ENCODE peak calls at places on chromosomes 11 and 22, in four cellular contexts. N is HepG2, W is K562, Z is GM12878. P is an unnamed sample.

GRCh38 chr22:40819741-40820140 is 595 bp upstream of the SLC25A17 start:
- DNase-seq in N (no peak), W (no peak), Z (no peak), P (no peak)

GRCh38 chr22:50337262-50338041 is 5.7 kb upstream of the PPP6R2 start:
- DNase-seq in N (no peak), W (no peak), Z (no peak), P (no peak)

GRCh38 chr11:69109101-69109500 is 46.6 kb upstream of the SMIM38 start:
- DNase-seq in N (no peak), W (no peak), Z (no peak), P (no peak)

GRCh38 chr22:36862251-36863242 is 1.7 kb downstream of the NCF4 start:
- DNase-seq in N (no peak), W (no peak), Z (peak), P (no peak)

GRCh38 chr11:69726019-69726418 is 22.2 kb upstream of the FGF19 start:
- DNase-seq in N (no peak), W (no peak), Z (no peak), P (no peak)

GRCh38 chr11:19258651-19259230 is 18.0 kb upstream of the E2F8 start:
- DNase-seq in N (no peak), W (no peak), Z (no peak), P (no peak)

GRCh38 chr11:122981388-122982264 is at the start of gene BSX:
- DNase-seq in N (peak), W (peak), Z (no peak), P (peak)

GRCh38 chr11:47355283-47356128 is 3.0 kb upstream of the MYBPC3 start:
- DNase-seq in N (peak), W (peak), Z (no peak), P (peak)

GRCh38 chr22:36144886-36145541 is 15.5 kb downstream of the APOL3 start:
- DNase-seq in N (peak), W (no peak), Z (no peak), P (peak)

GRCh38 chr11:75598264-75598663 is 36.2 kb downstream of the SERPINH1 start:
- DNase-seq in N (no peak), W (no peak), Z (no peak), P (no peak)

GRCh38 chr11:113184498-113184897 is 129.9 kb upstream of the TTC12 start:
- DNase-seq in N (peak), W (no peak), Z (no peak), P (no peak)

GRCh38 chr11:71238285-71238875 is 14.0 kb downstream of the SHANK2 start:
- DNase-seq in N (no peak), W (no peak), Z (no peak), P (no peak)

GRCh38 chr22:26316732-26317131 is 112.3 kb upstream of the ASPHD2 start:
- DNase-seq in N (no peak), W (no peak), Z (no peak), P (no peak)

GRCh38 chr11:47399860-47400812 is 8.3 kb upstream of the SLC39A13 start:
- DNase-seq in N (no peak), W (peak), Z (no peak), P (no peak)

GRCh38 chr11:117819096-117820040 is 5.2 kb downstream of the FXYD2 start:
- DNase-seq in N (peak), W (peak), Z (no peak), P (peak)

GRCh38 chr11:126328938-126329643 is 25.2 kb downstream of the DCPS start:
- DNase-seq in N (no peak), W (no peak), Z (no peak), P (no peak)

GRCh38 chr22:36383110-36383581 is 4.6 kb downstream of the MYH9 start:
- DNase-seq in N (no peak), W (no peak), Z (peak), P (no peak)

GRCh38 chr11:78499971-78500370 is 74.7 kb downstream of the NARS2 start:
- DNase-seq in N (no peak), W (no peak), Z (no peak), P (no peak)

GRCh38 chr11:85098996-85099395 is 528.1 kb downstream of the DLG2 start:
- DNase-seq in N (no peak), W (no peak), Z (no peak), P (no peak)

GRCh38 chr11:102566112-102566511 is 35.6 kb upstream of the MMP7 start:
- DNase-seq in N (no peak), W (no peak), Z (no peak), P (no peak)

GRCh38 chr11:34680918-34681554 is 60.1 kb downstream of the EHF start:
- DNase-seq in N (peak), W (no peak), Z (no peak), P (no peak)

GRCh38 chr11:29124436-29124835 is 892.4 kb downstream of the KCNA4 start:
- DNase-seq in N (no peak), W (no peak), Z (no peak), P (no peak)

GRCh38 chr22:30903876-30904460 is 64.6 kb downstream of the MORC2 start:
- DNase-seq in N (no peak), W (peak), Z (no peak), P (peak)

GRCh38 chr11:36540998-36541397 is 26.8 kb upstream of the RAG1 start:
- DNase-seq in N (peak), W (no peak), Z (peak), P (no peak)

GRCh38 chr22:40679249-40679963 is at the start of gene MCHR1:
- DNase-seq in N (no peak), W (peak), Z (no peak), P (no peak)

GRCh38 chr22:37806409-37807338 is 1.1 kb upstream of the GCAT start:
- DNase-seq in N (peak), W (no peak), Z (no peak), P (no peak)

GRCh38 chr11:459511-460220 is 9.6 kb downstream of the PTDSS2 start:
- DNase-seq in N (no peak), W (no peak), Z (no peak), P (no peak)

GRCh38 chr11:95699631-95700470 is 89.7 kb downstream of the FAM76B start:
- DNase-seq in N (no peak), W (no peak), Z (no peak), P (no peak)

GRCh38 chr11:80083561-80083960 is 642.7 kb upstream of the TENM4 start:
- DNase-seq in N (no peak), W (no peak), Z (no peak), P (no peak)

GRCh38 chr11:12817681-12818332 is 143.6 kb downstream of the TEAD1 start:
- DNase-seq in N (no peak), W (no peak), Z (no peak), P (no peak)

GRCh38 chr11:12815150-12815523 is 140.9 kb downstream of the TEAD1 start:
- DNase-seq in N (no peak), W (no peak), Z (no peak), P (no peak)

GRCh38 chr11:12815931-12816494 is 141.8 kb downstream of the TEAD1 start:
- DNase-seq in N (no peak), W (no peak), Z (no peak), P (no peak)

GRCh38 chr11:12822623-12823022 is 148.4 kb downstream of the TEAD1 start:
- DNase-seq in N (no peak), W (no peak), Z (no peak), P (no peak)

DNA sequence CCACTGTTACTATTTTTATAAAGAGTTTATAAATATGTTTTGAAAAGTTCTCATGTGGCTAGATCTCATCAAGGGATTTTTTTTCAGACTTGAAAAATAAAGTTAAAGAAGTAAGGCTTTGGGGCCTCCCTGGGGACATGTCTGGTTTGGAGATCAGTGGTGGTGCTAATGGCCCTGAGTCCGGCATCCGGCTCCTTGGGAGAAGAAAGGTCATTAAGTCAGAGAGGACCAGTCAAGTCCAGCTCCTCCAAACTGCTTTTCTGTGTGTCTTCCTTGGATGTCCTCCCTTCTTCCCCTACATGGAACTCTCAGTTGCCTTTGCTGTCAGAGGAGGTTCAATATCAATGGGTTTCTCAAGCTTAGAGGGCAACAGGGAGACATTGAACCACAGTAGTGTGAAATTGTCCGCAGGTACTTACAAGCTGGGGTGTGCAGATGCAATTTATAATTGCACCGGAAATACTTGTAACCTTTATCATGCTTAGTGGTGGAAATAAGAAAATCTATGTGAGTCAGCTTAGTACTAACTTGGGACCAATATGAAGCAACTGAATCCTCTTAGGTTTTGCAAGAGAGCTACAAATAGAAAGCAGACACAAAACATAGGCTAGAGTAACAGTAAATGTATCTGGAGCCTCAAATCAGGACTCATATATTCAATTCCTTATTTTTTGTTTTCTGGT is 144.3 kb downstream of the TEAD1 start:
- DNase-seq in N (no peak), W (no peak), Z (no peak), P (no peak)
- TF ChIP-seq ATF3 in N (no peak), W (no peak), Z (no peak), P (no peak)

DNA sequence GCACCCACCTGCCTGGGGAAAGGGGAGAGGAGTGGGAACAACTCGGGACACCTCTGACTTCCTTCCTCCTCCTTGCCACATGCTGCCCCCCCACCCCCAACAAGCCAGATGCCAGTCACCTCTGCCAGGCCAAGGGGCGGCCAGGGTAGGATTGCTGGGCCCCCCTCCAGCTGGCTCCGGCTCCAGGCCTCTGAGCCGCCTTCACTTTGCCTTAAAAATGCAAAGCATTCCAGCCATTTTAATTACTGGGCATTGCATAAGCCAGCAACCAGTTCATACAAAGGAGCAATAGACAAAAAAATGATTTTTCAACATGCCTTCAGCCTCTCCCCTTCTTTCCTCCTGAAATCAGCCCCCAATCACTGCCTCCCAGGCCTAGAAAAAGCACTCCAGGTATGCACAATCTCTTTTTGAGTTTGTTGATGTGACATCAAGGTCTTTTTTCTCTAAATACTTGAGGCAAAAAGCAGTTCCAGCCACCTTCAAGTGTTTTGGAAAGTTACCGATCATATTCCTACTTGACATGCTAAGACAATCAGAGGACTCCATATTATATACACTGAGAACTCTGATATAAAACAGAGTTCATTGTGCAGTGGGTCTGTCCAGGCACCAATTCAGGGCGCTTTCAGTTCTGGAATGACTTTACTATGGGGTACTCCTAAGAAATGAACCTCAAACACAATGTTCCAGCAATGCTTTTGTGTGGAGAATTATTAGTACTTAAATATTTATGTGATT is 12.5 kb upstream of the TIMP3 start:
- DNase-seq in N (peak), W (no peak), Z (no peak), P (no peak)
- TF ChIP-seq EP300 in N (no peak), W (no peak), Z (no peak), P (no peak)

DNA sequence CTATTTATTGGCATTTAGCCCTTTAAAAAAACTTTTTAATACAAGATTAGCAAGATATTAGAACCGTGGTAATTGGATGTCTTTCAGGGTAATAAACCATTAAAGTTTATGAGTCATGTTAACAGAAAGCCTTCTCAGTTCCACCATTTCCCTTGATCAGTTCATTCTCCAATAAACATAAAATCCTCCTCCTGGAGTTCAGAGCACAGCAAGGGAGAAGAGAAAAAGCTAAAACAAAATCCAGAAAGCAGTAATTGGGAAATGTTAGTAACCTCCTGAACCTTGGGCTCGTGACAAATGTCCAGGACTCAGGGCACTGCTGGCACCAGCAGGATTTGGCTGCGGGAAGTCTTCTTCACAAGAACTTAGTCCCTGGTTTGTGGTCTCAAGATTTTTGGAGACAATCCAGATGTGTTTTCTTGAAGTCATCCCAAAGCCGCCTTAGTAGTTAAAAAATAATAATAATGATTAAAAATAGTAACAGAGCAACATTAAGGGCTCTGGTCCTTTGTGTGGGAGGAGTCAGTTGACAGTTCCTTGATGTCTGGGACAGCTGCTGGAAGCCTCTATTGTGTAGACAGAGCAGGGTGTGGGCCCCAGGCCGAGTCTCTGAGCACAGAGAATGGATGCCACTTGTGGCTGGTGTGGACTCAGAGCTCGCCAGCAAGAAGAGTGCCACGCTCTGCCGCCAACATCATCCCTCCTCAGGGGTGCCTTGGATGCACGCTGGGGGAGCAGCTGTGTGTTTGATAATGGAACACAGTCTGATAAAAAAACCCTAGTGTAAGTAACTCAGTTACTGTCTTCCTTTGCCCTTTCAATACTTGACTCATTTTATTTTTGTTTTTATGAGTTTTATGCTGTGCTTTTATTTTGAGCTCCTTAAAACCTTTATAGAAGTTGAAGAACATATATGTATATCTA is 43.5 kb upstream of the PITPNB start:
- DNase-seq in N (no peak), W (no peak), Z (no peak), P (no peak)
- TF ChIP-seq ATF3 in N (no peak), W (no peak), Z (no peak), P (no peak)

GRCh38 chr22:33451851-33452469 is 393.8 kb upstream of the SYN3 start:
- DNase-seq in N (peak), W (no peak), Z (no peak), P (no peak)
- TF ChIP-seq EP300 in N (no peak), W (no peak), Z (no peak), P (no peak)

GRCh38 chr11:13668957-13669521 is 571 bp downstream of the FAR1 start:
- DNase-seq in N (no peak), W (peak), Z (no peak), P (no peak)

GRCh38 chr11:13669544-13670488 is 1.3 kb downstream of the FAR1 start:
- DNase-seq in N (no peak), W (peak), Z (no peak), P (no peak)

GRCh38 chr11:13679768-13680167 is 11.3 kb downstream of the FAR1 start:
- DNase-seq in N (no peak), W (no peak), Z (no peak), P (no peak)

GRCh38 chr11:13680501-13681264 is 12.2 kb downstream of the FAR1 start:
- DNase-seq in N (no peak), W (no peak), Z (no peak), P (no peak)

GRCh38 chr11:13674799-13675509 is 6.5 kb downstream of the FAR1 start:
- DNase-seq in N (no peak), W (no peak), Z (no peak), P (no peak)
- TF ChIP-seq ATF3 in N (no peak), W (no peak), Z (no peak), P (no peak)

GRCh38 chr22:46666577-46667244 is 46.5 kb downstream of the GRAMD4 start:
- DNase-seq in N (no peak), W (no peak), Z (no peak), P (no peak)

GRCh38 chr22:46663436-46664100 is 43.4 kb downstream of the GRAMD4 start:
- DNase-seq in N (no peak), W (no peak), Z (no peak), P (no peak)

GRCh38 chr22:46664301-46664855 is 44.2 kb downstream of the GRAMD4 start:
- DNase-seq in N (no peak), W (no peak), Z (no peak), P (no peak)

GRCh38 chr22:46665751-46666280 is 45.6 kb downstream of the GRAMD4 start:
- DNase-seq in N (no peak), W (no peak), Z (no peak), P (no peak)

DNA sequence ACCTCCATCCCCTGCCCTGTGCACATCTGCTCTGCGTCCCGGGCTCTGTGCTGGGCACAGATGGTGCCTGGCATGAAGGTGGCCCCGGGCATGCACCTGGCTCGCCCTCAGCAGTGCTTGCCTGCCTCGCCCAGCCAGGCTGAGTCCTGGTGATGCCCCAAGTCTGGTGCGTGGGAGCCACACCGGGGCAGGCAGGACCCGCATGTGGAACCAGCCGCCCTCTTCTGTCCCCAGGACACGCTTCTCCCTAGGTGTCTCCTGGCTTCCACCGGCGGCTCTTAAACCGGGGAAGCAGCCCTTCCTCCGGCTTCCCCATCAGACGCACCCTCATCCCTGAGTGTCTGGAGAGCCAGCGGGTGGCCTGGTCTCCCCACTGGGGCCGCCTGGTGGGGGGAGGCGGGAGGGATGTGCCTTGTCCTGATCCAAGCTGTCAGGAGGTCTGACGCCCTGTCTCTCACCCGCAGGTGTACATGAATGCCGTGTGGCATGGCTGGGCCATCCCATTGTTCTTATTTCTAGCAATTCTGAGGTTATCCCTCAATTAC is 45.0 kb downstream of the GRAMD4 start:
- DNase-seq in N (no peak), W (no peak), Z (no peak), P (no peak)
- TF ChIP-seq EP300 in N (no peak), W (no peak), Z (no peak), P (no peak)

DNA sequence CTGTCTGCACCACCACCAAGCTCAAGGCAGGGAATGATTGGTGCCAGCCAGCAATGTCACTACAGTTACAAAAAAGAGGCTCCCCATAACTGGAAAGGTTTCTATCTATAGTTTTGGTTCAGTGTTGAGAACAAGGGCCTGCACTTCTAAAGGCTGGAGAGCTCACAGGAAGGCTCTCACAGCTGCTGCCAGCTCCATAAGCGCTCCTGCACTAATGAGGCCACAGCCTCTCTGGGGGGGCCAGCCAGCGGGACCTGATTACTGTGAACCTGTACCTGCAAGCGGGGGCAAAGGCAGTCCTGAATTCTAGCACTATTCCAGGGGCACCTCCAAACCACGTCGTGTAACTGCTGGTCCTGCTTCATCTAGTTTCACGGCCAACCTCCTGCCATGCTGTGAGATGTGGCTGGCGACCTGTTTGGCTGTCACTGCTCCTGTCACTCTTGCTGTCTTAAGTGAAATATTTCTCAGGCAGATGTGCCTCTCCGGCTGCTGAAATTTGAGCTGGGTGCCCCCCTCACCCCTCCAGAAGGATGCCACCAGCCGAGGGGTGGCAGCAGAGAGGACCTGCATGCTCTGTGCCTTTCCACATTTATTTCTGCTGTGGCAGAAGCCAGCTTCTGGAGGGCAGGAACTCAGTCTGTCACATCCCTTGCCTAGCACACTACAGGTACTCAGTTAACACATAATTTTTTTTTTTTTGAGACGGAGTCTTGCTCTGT is 53.3 kb upstream of the ARFGAP3 start:
- DNase-seq in N (no peak), W (no peak), Z (no peak), P (no peak)
- TF ChIP-seq ATF3 in N (no peak), W (no peak), Z (no peak), P (no peak)

DNA sequence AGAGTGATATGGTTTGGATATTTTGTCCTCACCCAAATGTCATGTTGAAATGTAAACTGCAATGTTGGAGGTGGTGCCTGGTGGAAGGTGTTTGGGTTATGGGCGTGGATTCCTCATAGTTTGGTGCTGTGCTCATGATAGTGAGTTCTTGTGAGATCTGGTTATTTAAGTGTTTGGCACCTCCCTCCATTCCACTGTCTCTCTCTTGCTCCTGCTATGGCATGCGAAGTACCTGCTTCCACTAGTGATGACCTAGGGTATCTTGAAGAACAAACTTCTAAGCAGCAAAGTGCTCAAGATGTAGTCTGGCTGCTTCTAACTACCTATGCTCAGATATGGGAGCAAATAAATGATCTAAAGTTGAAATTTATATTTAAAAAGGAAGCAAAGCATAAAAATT is 55.9 kb upstream of the TSPAN18 start:
- DNase-seq in N (no peak), W (no peak), Z (no peak), P (no peak)
- TF ChIP-seq EP300 in N (no peak), W (no peak), Z (no peak), P (no peak)